ENCODE peak calls at places on chromosomes 12 and 14, in four cellular contexts. M, U, X and Q are unnamed samples.

GRCh38 chr12:69412655-69413054 is 53.1 kb downstream of the YEATS4 start:
- DNase-seq in X (no peak), U (no peak), M (no peak), Q (no peak)

GRCh38 chr12:51863921-51864700 is 15.6 kb upstream of the FIGNL2 start:
- DNase-seq in M (no peak), X (peak), U (no peak), Q (no peak)

GRCh38 chr12:105721051-105721825 is 390.7 kb downstream of the C12orf75 start:
- DNase-seq in X (no peak), U (no peak), M (no peak), Q (no peak)

GRCh38 chr14:68894802-68895201 is 84.3 kb downstream of the ACTN1 start:
- DNase-seq in X (no peak), U (no peak), M (no peak), Q (no peak)

GRCh38 chr12:87618199-87618598 is 411.0 kb downstream of the C12orf50 start:
- DNase-seq in X (no peak), M (no peak), U (no peak), Q (no peak)

GRCh38 chr12:48071808-48072207 is 34.1 kb downstream of the SENP1 start:
- DNase-seq in U (no peak), X (no peak), M (no peak), Q (no peak)

GRCh38 chr12:71688961-71689570 is 3.2 kb downstream of the TMEM19 start:
- DNase-seq in X (no peak), U (no peak), M (no peak), Q (no peak)

GRCh38 chr14:35365130-35366047 is 39.2 kb downstream of the NFKBIA start:
- DNase-seq in U (peak), M (peak), X (peak), Q (no peak)

GRCh38 chr12:14937689-14938088 is 648 bp downstream of the ERP27 start:
- DNase-seq in M (no peak), X (no peak), U (no peak), Q (no peak)

GRCh38 chr12:117853600-117853999 is 115.2 kb downstream of the KSR2 start:
- DNase-seq in X (peak), M (peak), U (no peak), Q (no peak)

GRCh38 chr14:95817271-95817670 is 59.4 kb upstream of the TUNAR start:
- DNase-seq in X (no peak), U (no peak), M (no peak), Q (peak)

GRCh38 chr14:38207830-38208815 is at the start of gene SSTR1:
- DNase-seq in U (no peak), M (no peak), X (peak), Q (peak)

GRCh38 chr14:74571441-74571841 is 40.6 kb downstream of the LTBP2 start:
- DNase-seq in U (no peak), M (no peak), X (no peak), Q (no peak)

GRCh38 chr14:50333010-50333409 is 20.9 kb downstream of the DMAC2L start:
- DNase-seq in X (no peak), U (no peak), M (no peak), Q (no peak)

GRCh38 chr14:103898204-103898603 is 30.1 kb upstream of the TDRD9 start:
- DNase-seq in M (no peak), U (no peak), X (no peak), Q (no peak)

GRCh38 chr14:55243813-55244212 is 27.4 kb upstream of the FBXO34 start:
- DNase-seq in U (no peak), X (no peak), M (no peak), Q (no peak)

GRCh38 chr12:76041406-76041805 is 9.8 kb upstream of the PHLDA1 start:
- DNase-seq in X (no peak), U (no peak), M (no peak), Q (no peak)

GRCh38 chr12:3083949-3084348 is 6.8 kb downstream of the TSPAN9 start:
- DNase-seq in U (no peak), X (no peak), M (no peak), Q (no peak)

GRCh38 chr14:73776194-73776537 is 62.0 kb upstream of the PNMA1 start:
- DNase-seq in U (no peak), X (no peak), M (no peak), Q (no peak)

GRCh38 chr14:37595809-37596595 is 573 bp downstream of the TTC6 start:
- DNase-seq in U (peak), X (peak), M (peak), Q (peak)

GRCh38 chr14:31611778-31612433 is 50.7 kb downstream of the NUBPL start:
- DNase-seq in M (no peak), U (no peak), X (peak), Q (no peak)

GRCh38 chr12:53508534-53509199 is 1.4 kb upstream of the NPFF start:
- DNase-seq in M (peak), X (peak), U (peak), Q (peak)

GRCh38 chr14:54881761-54882401 is 20.7 kb downstream of the GCH1 start:
- DNase-seq in U (no peak), M (no peak), X (no peak), Q (no peak)

GRCh38 chr12:51826881-51827280 is 21.6 kb downstream of the FIGNL2 start:
- DNase-seq in U (no peak), X (no peak), M (no peak), Q (no peak)

GRCh38 chr12:16605666-16606116 is 271 bp downstream of the LMO3 start:
- DNase-seq in U (no peak), X (peak), M (no peak), Q (no peak)

GRCh38 chr14:45906257-45906656 is 653.3 kb upstream of the MIS18BP1 start:
- DNase-seq in M (no peak), U (no peak), X (no peak), Q (no peak)

GRCh38 chr14:22547309-22547947 is 41.6 kb downstream of the DAD1 start:
- DNase-seq in M (no peak), U (no peak), X (no peak), Q (no peak)

DNA sequence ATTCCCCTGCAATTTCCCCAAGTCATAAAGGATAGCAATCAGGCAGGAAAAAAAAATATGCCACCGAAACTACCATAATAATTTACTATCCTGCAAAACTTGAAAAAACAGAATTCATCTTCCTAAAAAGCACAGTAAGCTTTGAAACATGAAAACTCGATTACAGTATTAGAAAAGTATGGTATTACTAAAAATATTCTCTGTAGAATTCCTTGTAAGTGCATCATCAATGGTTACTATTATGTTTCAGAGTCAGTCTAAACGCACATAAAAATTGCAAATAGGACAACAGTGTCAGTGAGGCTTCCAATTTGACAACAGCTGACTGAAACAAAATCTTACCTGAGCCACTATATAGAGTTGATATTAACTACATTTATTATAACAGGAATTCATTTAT is 44.9 kb downstream of the FOXN3 start:
- DNase-seq in X (no peak), M (no peak), U (no peak), Q (no peak)
- TF ChIP-seq MAFK in X (no peak), M (no peak), U (no peak), Q (no peak)

GRCh38 chr12:123892180-123892559 is 80.5 kb downstream of the CCDC92 start:
- DNase-seq in U (no peak), M (no peak), X (no peak), Q (no peak)
- TF ChIP-seq PHF8 in U (no peak), M (no peak), X (no peak), Q (no peak)

DNA sequence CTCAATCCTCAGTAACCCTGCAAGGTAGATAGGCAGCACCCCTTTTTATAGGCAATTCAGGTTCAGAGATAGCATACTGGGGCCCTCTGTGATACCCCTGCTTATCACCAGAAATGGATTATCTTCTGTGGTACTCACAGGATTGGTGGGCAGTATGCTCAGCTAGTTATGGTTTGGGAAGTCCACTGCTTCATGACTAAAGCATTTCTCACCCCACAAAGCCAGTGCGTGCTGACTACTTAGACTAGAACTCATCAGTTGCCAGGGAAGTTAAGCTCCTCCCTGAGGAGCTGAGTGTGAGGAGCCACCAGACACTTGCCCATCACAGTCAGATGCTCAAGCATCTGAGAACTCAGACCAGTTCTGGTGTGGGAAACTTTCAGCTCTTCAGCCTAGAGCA is 76.3 kb downstream of the SCAF11 start:
- DNase-seq in M (peak), X (no peak), U (peak), Q (no peak)
- TF ChIP-seq MAFK in M (no peak), X (no peak), U (no peak), Q (no peak)

DNA sequence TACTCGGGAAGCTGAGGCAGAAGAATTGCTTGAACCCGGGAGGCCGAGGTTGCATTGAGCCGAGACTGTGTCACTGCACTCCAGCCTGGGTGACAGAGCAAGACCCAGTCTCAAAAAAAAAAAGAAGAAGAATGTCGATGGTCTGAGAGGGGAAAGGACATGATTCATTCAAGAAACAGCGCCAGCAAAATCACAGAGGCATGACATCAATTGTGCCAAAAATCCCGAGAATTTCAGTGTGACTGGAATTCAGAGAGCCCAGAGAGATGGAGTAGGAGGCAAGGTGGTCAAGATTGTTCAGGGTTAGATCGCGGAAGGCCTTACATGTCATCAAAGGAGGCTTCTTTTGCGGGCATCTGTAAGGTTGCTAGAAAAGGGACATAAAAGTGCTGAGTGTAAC is 483.3 kb downstream of the VRK1 start:
- DNase-seq in M (no peak), X (no peak), U (no peak), Q (no peak)
- TF ChIP-seq PHF8 in M (no peak), X (no peak), U (no peak), Q (no peak)